ENCODE peak calls at places on chromosomes 3 and 15, in ten cellular contexts. Y is AG10803, B is endothelial cell of umbilical vein, S is astrocyte of the spinal cord, L is AG09319, M is B cell, E is foreskin fibroblast, G is cardiac muscle cell, Z is thyroid gland, D is left ventricle myocardium inferior. T is an unnamed sample.

GRCh38 chr15:75929799-75930565 is 26.3 kb downstream of the FBXO22 start:
- DNase-seq in Y (no peak), B (peak; percentile 50), S (no peak), L (no peak), M (no peak), E (no peak), G (no peak), Z (no peak), D (no peak), T (no peak)

GRCh38 chr15:77528290-77528967 is 104.3 kb downstream of the LINGO1 start:
- DNase-seq in Y (no peak), B (no peak), S (no peak), L (no peak), M (no peak), E (no peak), G (no peak), Z (no peak), D (no peak), T (no peak)

GRCh38 chr15:91275844-91276243 is 175.8 kb downstream of the SV2B start:
- DNase-seq in Y (no peak), B (no peak), S (no peak), L (no peak), M (no peak), E (no peak), G (no peak), Z (no peak), D (no peak), T (no peak)

GRCh38 chr3:99859855-99860254 is 42.2 kb downstream of the CMSS1 start:
- DNase-seq in Y (peak; percentile 98), B (peak; percentile 32), S (peak; percentile 92), L (peak; percentile 69), M (no peak), E (peak; percentile 91), G (peak; percentile 91), Z (no peak), D (no peak), T (peak; percentile 96)

GRCh38 chr3:38730281-38730680 is 80.8 kb upstream of the SCN5A start:
- DNase-seq in Y (peak; percentile 13), B (peak; percentile 63), S (peak; percentile 61), L (peak; percentile 20), M (no peak), E (peak; percentile 26), G (peak; percentile 60), Z (no peak), D (no peak), T (peak; percentile 63)

GRCh38 chr15:36757189-36757814 is 177.9 kb downstream of the CDIN1 start:
- DNase-seq in Y (no peak), B (no peak), S (peak; percentile 46), L (no peak), M (no peak), E (no peak), G (peak; percentile 59), Z (no peak), D (no peak), T (peak; percentile 12)

GRCh38 chr15:74799843-74800558 is 12.6 kb upstream of the LMAN1L start:
- DNase-seq in Y (peak; percentile 47), B (peak; percentile 52), S (peak; percentile 39), L (peak; percentile 31), M (peak; percentile 91), E (peak; percentile 48), G (peak; percentile 60), Z (peak; percentile 65), D (peak; percentile 77), T (peak; percentile 53)

GRCh38 chr15:33194237-33194636 is 277 bp downstream of the FMN1 start:
- DNase-seq in Y (peak; percentile 1), B (no peak), S (no peak), L (no peak), M (no peak), E (no peak), G (no peak), Z (peak; percentile 4), D (no peak), T (no peak)

GRCh38 chr3:30768703-30769550 is 125.5 kb downstream of the GADL1 start:
- DNase-seq in Y (peak; percentile 54), B (peak; percentile 70), S (peak; percentile 70), L (peak; percentile 8), M (peak; percentile 73), E (peak; percentile 48), G (peak; percentile 73), Z (peak; percentile 77), D (peak; percentile 67), T (peak; percentile 44)

DNA sequence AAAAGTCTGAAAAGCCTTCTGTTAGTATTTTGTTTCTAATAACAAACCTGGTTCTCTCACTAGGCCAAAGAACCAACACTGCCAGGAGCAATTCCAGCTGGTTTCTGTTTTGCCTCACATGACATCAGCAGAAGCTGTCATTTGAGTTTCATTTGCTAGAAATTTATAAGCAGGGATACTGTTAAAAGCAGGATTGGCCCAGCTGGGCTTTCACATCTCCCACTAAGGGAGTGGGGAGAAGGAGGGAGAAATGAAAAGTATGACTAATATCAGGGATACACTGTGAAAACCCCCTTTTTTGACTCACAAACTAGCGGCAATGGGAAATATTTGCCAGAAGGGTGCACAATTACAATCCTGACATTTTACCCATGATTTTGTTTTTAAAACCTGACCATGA is 5.3 kb downstream of the CCDC80 start:
- DNase-seq in Y (peak; percentile 87), B (peak; percentile 49), S (peak; percentile 91), L (no peak), M (no peak), E (peak; percentile 84), G (peak; percentile 86), Z (peak; percentile 56), D (no peak), T (peak; percentile 92)
- TF ChIP-seq CTCF in Y (peak; percentile 31), B (no peak), S (no peak), L (no peak), M (no peak), E (no peak), G (peak; percentile 10), Z (no peak), D (no peak), T (peak; percentile 49)

DNA sequence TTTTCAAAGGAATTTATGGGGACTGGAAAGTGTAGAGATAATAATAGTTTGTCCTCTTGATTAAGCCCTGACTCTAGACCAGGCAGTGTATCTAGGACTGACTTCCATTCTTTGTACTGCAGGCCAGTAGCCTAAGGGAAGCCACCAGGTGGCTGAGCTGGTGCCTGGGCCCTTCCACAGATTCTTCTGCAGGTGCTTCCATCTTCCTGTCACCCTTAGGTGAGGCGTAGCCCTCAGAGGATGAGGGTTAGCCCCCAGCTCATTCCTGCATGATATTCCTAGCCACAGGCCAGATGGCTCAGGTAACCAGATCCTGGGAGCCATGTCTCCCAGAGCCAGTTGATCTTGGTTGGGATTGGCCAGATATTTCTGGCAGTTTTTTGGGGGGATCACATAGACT is 169.0 kb upstream of the IL12A start:
- DNase-seq in Y (no peak), B (no peak), S (no peak), L (no peak), M (no peak), E (no peak), G (no peak), Z (no peak), D (no peak), T (no peak)
- TF ChIP-seq CTCF in Y (no peak), B (no peak), S (no peak), L (no peak), M (no peak), E (no peak), G (no peak), Z (no peak), D (no peak), T (no peak)

GRCh38 chr15:25852696-25853524 is 10.2 kb downstream of the ATP10A start:
- DNase-seq in Y (peak; percentile 55), B (no peak), S (no peak), L (no peak), M (no peak), E (no peak), G (peak; percentile 19), Z (no peak), D (no peak), T (no peak)
- TF ChIP-seq CTCF in Y (peak; percentile 13), B (no peak), S (no peak), L (no peak), M (no peak), E (no peak), G (no peak), Z (no peak), D (no peak), T (peak; percentile 33)

GRCh38 chr3:177905895-177906511 is 630.2 kb upstream of the KCNMB2 start:
- DNase-seq in Y (peak; percentile 96), B (peak; percentile 12), S (peak; percentile 93), L (peak; percentile 65), M (no peak), E (peak; percentile 67), G (peak; percentile 89), Z (peak; percentile 33), D (no peak), T (peak; percentile 82)
- TF ChIP-seq CTCF in Y (peak; percentile 40), B (no peak), S (no peak), L (no peak), M (no peak), E (peak; percentile 7), G (no peak), Z (peak; percentile 14), D (peak; percentile 15), T (peak; percentile 21)

GRCh38 chr3:129045675-129046036 is 14.9 kb upstream of the GP9 start:
- DNase-seq in Y (no peak), B (no peak), S (no peak), L (no peak), M (no peak), E (no peak), G (no peak), Z (no peak), D (peak; percentile 42), T (no peak)
- TF ChIP-seq CTCF in Y (no peak), B (peak; percentile 10), S (no peak), L (no peak), M (no peak), E (no peak), G (no peak), Z (no peak), D (no peak), T (no peak)

GRCh38 chr3:52106951-52107611 is 47.1 kb downstream of the POC1A start:
- DNase-seq in Y (no peak), B (no peak), S (no peak), L (no peak), M (no peak), E (no peak), G (no peak), Z (no peak), D (no peak), T (no peak)
- TF ChIP-seq CTCF in Y (no peak), B (no peak), S (no peak), L (no peak), M (no peak), E (no peak), G (no peak), Z (no peak), D (no peak), T (no peak)

DNA sequence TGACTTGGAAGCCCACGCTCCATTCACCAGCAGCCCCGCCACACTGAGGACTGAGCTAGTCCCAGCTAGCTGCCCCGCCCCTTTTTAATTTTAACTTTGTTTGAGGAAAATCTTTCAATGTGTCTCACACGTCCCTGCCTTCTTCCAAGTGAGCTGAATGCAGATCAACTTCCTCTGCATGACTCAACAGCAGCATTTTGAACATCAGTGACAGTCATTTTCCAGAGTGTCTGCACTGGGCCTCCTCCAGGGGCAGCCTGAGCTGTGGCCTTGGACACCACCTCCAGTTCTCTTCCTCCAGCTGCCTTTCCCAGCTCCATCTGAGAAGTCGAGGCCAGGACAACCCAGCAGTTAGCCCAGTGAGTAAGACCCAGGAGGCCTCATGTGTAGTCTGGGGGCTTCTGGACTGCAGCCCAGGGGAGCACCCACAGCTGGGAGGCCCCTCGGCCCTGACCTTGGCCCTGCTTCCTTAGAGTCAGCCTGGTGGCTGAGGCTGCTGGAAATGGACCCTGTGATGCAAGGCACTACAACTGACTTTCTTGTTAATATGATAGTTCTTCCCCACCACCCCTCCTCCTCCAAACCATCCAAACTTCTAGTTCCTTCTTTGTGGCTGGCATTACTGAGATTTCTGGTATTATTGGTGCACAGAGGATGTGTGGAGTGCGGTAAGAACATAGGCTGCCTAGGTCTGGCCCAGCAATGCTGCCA is 21.4 kb upstream of the ESYT3 start:
- DNase-seq in Y (peak; percentile 48), B (no peak), S (no peak), L (no peak), M (no peak), E (peak; percentile 35), G (peak; percentile 20), Z (no peak), D (no peak), T (peak; percentile 61)
- TF ChIP-seq CTCF in Y (peak; percentile 23), B (no peak), S (no peak), L (no peak), M (no peak), E (no peak), G (no peak), Z (no peak), D (no peak), T (no peak)

T was measured in HFFc6.